ENCODE peak calls at places on chromosomes 12 and 14, in five cellular contexts. F, B, Q, G and P are unnamed samples. For H3K4me1, the result is how much of the 10 kb centered on the place peaks cover.

GRCh38 chr14:53929871-53930685 is 26.5 kb downstream of the BMP4 start:
- DNase-seq in F (peak), B (no peak), Q (peak), G (no peak), P (peak)

GRCh38 chr12:114229150-114229549 is 176.8 kb downstream of the TBX5 start:
- DNase-seq in B (no peak), G (no peak), F (no peak), Q (no peak), P (no peak)

GRCh38 chr12:42447371-42447786 is 121.4 kb downstream of the PPHLN1 start:
- DNase-seq in Q (no peak), B (no peak), F (no peak), G (no peak), P (peak)

GRCh38 chr14:23364604-23365352 is at the start of gene EFS:
- DNase-seq in Q (no peak), G (no peak), F (peak), B (no peak), P (no peak)

GRCh38 chr14:61537567-61538463 is 157.5 kb upstream of the HIF1A start:
- DNase-seq in B (peak), F (peak), G (no peak), Q (peak), P (peak)

GRCh38 chr12:51951199-51951842 is at the start of gene ACVR1B:
- DNase-seq in F (peak), B (peak), G (peak), Q (peak), P (peak)

GRCh38 chr12:93616584-93617101 is 44.2 kb downstream of the SOCS2 start:
- DNase-seq in G (no peak), Q (no peak), F (peak), B (no peak), P (no peak)

GRCh38 chr12:122849352-122850047 is 14.2 kb downstream of the HIP1R start:
- DNase-seq in B (no peak), G (peak), Q (no peak), F (no peak), P (no peak)

GRCh38 chr12:47267571-47267970 is 187.8 kb upstream of the AMIGO2 start:
- DNase-seq in G (no peak), B (no peak), Q (no peak), F (no peak), P (no peak)

GRCh38 chr12:102573237-102573636 is 92.9 kb upstream of the IGF1 start:
- DNase-seq in B (no peak), Q (no peak), F (no peak), G (no peak), P (no peak)

GRCh38 chr12:112170971-112171596 is 45.7 kb downstream of the TRAFD1 start:
- DNase-seq in Q (no peak), B (no peak), F (no peak), G (no peak), P (no peak)

GRCh38 chr14:85534435-85534834 is 4.5 kb downstream of the FLRT2 start:
- DNase-seq in F (peak), G (no peak), B (no peak), Q (no peak), P (peak)

GRCh38 chr12:2692156-2692555 is 102.6 kb upstream of the FKBP4 start:
- DNase-seq in Q (no peak), G (no peak), F (no peak), B (no peak), P (no peak)

GRCh38 chr14:70972107-70972976 is 65.1 kb downstream of the PCNX1 start:
- DNase-seq in B (peak), F (peak), Q (peak), G (peak), P (peak)

GRCh38 chr14:102819176-102819628 is 42.0 kb downstream of the TRAF3 start:
- DNase-seq in B (no peak), G (no peak), Q (no peak), F (no peak), P (no peak)

GRCh38 chr12:15664491-15664890 is 124.7 kb downstream of the EPS8 start:
- DNase-seq in G (no peak), B (no peak), Q (no peak), F (no peak), P (no peak)

GRCh38 chr12:47813491-47814196 is 6.1 kb downstream of the HDAC7 start:
- DNase-seq in B (no peak), F (peak), Q (peak), G (no peak), P (no peak)

GRCh38 chr12:16238661-16239060 is 38.8 kb downstream of the SLC15A5 start:
- DNase-seq in F (no peak), G (no peak), Q (no peak), B (no peak), P (no peak)

GRCh38 chr12:49552014-49552413 is 13.2 kb downstream of the KCNH3 start:
- DNase-seq in F (no peak), G (no peak), B (no peak), Q (no peak), P (peak)

GRCh38 chr12:47841910-47842309 is 22.2 kb upstream of the HDAC7 start:
- DNase-seq in G (no peak), Q (no peak), B (no peak), F (no peak), P (no peak)

GRCh38 chr12:6201775-6202292 is 1.6 kb downstream of the CD9 start:
- DNase-seq in Q (no peak), F (no peak), B (no peak), G (no peak), P (no peak)

GRCh38 chr12:82728710-82729109 is 42.0 kb downstream of the TMTC2 start:
- DNase-seq in Q (no peak), B (no peak), F (no peak), G (no peak), P (no peak)

GRCh38 chr14:90574640-90575131 is 177.9 kb downstream of the CALM1 start:
- DNase-seq in B (no peak), F (no peak), G (no peak), Q (no peak), P (peak)

GRCh38 chr14:50763386-50764007 is 67.5 kb downstream of the NIN start:
- DNase-seq in F (no peak), Q (no peak), G (no peak), B (no peak), P (peak)

GRCh38 chr14:55389330-55389729 is 22.3 kb downstream of the ATG14 start:
- DNase-seq in Q (no peak), G (no peak), B (no peak), F (no peak), P (no peak)

GRCh38 chr14:52080817-52081755 is 12.2 kb upstream of the NID2 start:
- DNase-seq in B (no peak), F (no peak), Q (no peak), G (no peak), P (peak)

GRCh38 chr12:127620956-127621355 is 646.0 kb upstream of the TMEM132C start:
- DNase-seq in F (no peak), B (no peak), G (no peak), Q (no peak), P (no peak)

GRCh38 chr14:88326352-88327103 is 3.5 kb upstream of the KCNK10 start:
- DNase-seq in Q (no peak), F (peak), G (no peak), B (no peak), P (no peak)

GRCh38 chr12:92138626-92139025 is 7.0 kb downstream of the BTG1 start:
- DNase-seq in F (no peak), G (no peak), Q (no peak), B (no peak), P (no peak)
- H3K4me1 ChIP-seq in F (half or more), G (half or more), Q (under half), B (half or more), P (half or more)

GRCh38 chr12:43763769-43764168 is 5.0 kb downstream of the IRAK4 start:
- DNase-seq in B (no peak), G (no peak), F (no peak), Q (no peak), P (no peak)

GRCh38 chr12:43766291-43766690 is 7.5 kb downstream of the IRAK4 start:
- DNase-seq in B (no peak), G (no peak), F (no peak), Q (no peak), P (peak)

GRCh38 chr12:43762596-43762995 is 3.8 kb downstream of the IRAK4 start:
- DNase-seq in F (peak), B (no peak), Q (no peak), G (no peak), P (no peak)

GRCh38 chr12:43761535-43761934 is 2.8 kb downstream of the IRAK4 start:
- DNase-seq in F (no peak), B (no peak), Q (peak), G (no peak), P (no peak)

DNA sequence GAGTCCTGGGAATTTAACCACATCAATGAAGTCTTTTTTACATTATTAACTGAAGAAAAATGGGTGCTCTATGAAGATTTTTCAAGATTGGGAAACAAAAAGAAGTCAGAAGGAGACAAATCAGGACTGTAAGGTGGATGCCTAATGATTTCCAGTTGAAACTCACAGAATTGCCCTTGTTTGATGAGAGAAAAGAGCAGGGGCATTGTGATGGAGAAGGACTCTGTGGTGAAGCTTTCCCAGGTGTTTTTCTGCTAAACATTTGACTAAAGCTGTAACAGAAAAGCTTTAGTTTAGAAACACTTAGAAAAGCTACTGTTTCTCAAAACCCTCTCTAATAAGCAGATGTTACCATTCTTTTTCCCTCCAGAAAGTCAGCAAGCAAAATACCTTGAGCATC is 5.8 kb downstream of the IRAK4 start:
- DNase-seq in B (no peak), Q (no peak), G (no peak), F (peak), P (no peak)
- TF ChIP-seq CTCF in B (no peak), Q (no peak), G (no peak), F (no peak), P (no peak)

GRCh38 chr12:54356228-54356627 is 8.1 kb downstream of the GPR84 start:
- DNase-seq in G (no peak), Q (peak), B (no peak), F (no peak), P (no peak)
- H3K4me1 ChIP-seq in G (under half), Q (half or more), B (half or more), F (half or more), P (half or more)

GRCh38 chr14:36524874-36525745 is 5.1 kb upstream of the NKX2-1 start:
- DNase-seq in G (peak), B (peak), F (peak), Q (peak), P (peak)
- TF ChIP-seq CTCF in G (peak), B (peak), F (peak), Q (peak), P (peak)